ENCODE peak calls at places on chromosomes 5 and 9, in seven cellular contexts. W, B, H, Q, G, X and U are unnamed samples.

GRCh38 chr5:139417214-139417613 is 13.3 kb upstream of the SPATA24 start:
- DNase-seq in H (no peak), X (peak), B (no peak), W (no peak), Q (peak), G (no peak), U (no peak)

GRCh38 chr9:120866651-120867050 is 10.3 kb downstream of the PHF19 start:
- DNase-seq in B (no peak), X (no peak), G (no peak), W (no peak), Q (no peak), H (no peak), U (no peak)

GRCh38 chr5:139215176-139215975 is 17.2 kb upstream of the SIL1 start:
- DNase-seq in W (no peak), B (no peak), X (no peak), G (no peak), Q (no peak), H (no peak), U (no peak)

GRCh38 chr5:178553517-178553916 is 36.7 kb downstream of the COL23A1 start:
- DNase-seq in Q (no peak), X (no peak), G (no peak), W (no peak), H (no peak), B (no peak), U (no peak)

GRCh38 chr5:44952376-44952775 is 143.6 kb downstream of the MRPS30 start:
- DNase-seq in Q (no peak), W (peak), G (peak), H (no peak), B (peak), X (peak), U (no peak)

GRCh38 chr9:2411459-2412215 is 209.9 kb upstream of the VLDLR start:
- DNase-seq in H (no peak), G (no peak), X (peak), B (no peak), W (no peak), Q (no peak), U (no peak)

GRCh38 chr9:11618241-11618805 is 1005.5 kb upstream of the PTPRD start:
- DNase-seq in X (no peak), G (no peak), Q (no peak), W (peak), H (no peak), B (no peak), U (no peak)

GRCh38 chr9:35627575-35627974 is 9.4 kb upstream of the CD72 start:
- DNase-seq in X (no peak), Q (no peak), B (no peak), H (no peak), G (no peak), W (no peak), U (no peak)

GRCh38 chr5:654071-654778 is 38.9 kb downstream of the TPPP start:
- DNase-seq in H (no peak), Q (no peak), W (no peak), X (no peak), B (no peak), G (peak), U (no peak)

GRCh38 chr5:59587489-59588337 is 305.8 kb downstream of the PDE4D start:
- DNase-seq in G (peak), X (peak), W (peak), B (no peak), Q (peak), H (no peak), U (peak)

GRCh38 chr9:130010151-130010988 is 32.6 kb downstream of the FNBP1 start:
- DNase-seq in Q (no peak), W (no peak), H (no peak), X (no peak), B (no peak), G (no peak), U (no peak)

GRCh38 chr5:145362261-145362660 is 472.9 kb downstream of the PRELID2 start:
- DNase-seq in G (peak), Q (no peak), X (peak), W (no peak), B (no peak), H (no peak), U (no peak)

GRCh38 chr5:134116291-134116690 is 1.8 kb downstream of the TCF7 start:
- DNase-seq in W (no peak), Q (no peak), X (no peak), G (no peak), H (no peak), B (no peak), U (no peak)

GRCh38 chr5:61334224-61335196 is 2.5 kb downstream of the ZSWIM6 start:
- DNase-seq in Q (no peak), H (no peak), W (peak), B (no peak), X (peak), G (peak), U (no peak)

GRCh38 chr5:127910307-127910956 is 173.1 kb upstream of the SLC12A2 start:
- DNase-seq in H (no peak), W (no peak), B (no peak), G (no peak), X (no peak), Q (no peak), U (no peak)

GRCh38 chr9:111873901-111874300 is 22.7 kb upstream of the UGCG start:
- DNase-seq in B (no peak), H (no peak), X (peak), G (no peak), W (no peak), Q (no peak), U (no peak)

GRCh38 chr5:89012361-89012760 is 129.4 kb upstream of the MEF2C start:
- DNase-seq in X (peak), G (no peak), Q (no peak), B (no peak), W (no peak), H (no peak), U (no peak)

GRCh38 chr5:58366461-58366860 is 93.4 kb downstream of the PLK2 start:
- DNase-seq in X (peak), B (no peak), W (no peak), Q (no peak), G (peak), H (no peak), U (no peak)

GRCh38 chr9:72843525-72844439 is 109.1 kb downstream of the ALDH1A1 start:
- DNase-seq in B (no peak), H (no peak), X (no peak), Q (no peak), G (no peak), W (no peak), U (no peak)

GRCh38 chr9:16627967-16628366 is 242.5 kb downstream of the BNC2 start:
- DNase-seq in B (no peak), X (peak), G (peak), Q (no peak), W (peak), H (peak), U (no peak)

GRCh38 chr9:73807956-73808355 is 656.3 kb downstream of the ANXA1 start:
- DNase-seq in G (peak), B (no peak), X (no peak), H (no peak), Q (no peak), W (no peak), U (no peak)

GRCh38 chr5:150317048-150318003 is 14.6 kb upstream of the ARSI start:
- DNase-seq in Q (peak), W (peak), G (peak), H (no peak), B (no peak), X (peak), U (peak)

GRCh38 chr5:140363631-140364471 is 3.9 kb downstream of the SLC4A9 start:
- DNase-seq in X (no peak), G (no peak), W (no peak), B (no peak), H (no peak), Q (no peak), U (no peak)

GRCh38 chr9:77514886-77515711 is 133.0 kb downstream of the GNA14 start:
- DNase-seq in Q (no peak), H (peak), W (no peak), B (no peak), G (peak), X (peak), U (peak)

GRCh38 chr5:174294891-174295620 is 249.6 kb downstream of the NSG2 start:
- DNase-seq in W (no peak), H (no peak), Q (no peak), X (no peak), B (no peak), G (no peak), U (no peak)

GRCh38 chr9:2159521-2160417 is 144.6 kb downstream of the SMARCA2 start:
- DNase-seq in G (peak), B (peak), X (peak), W (no peak), H (no peak), Q (no peak), U (no peak)

GRCh38 chr5:121559832-121560231 is 291.9 kb upstream of the FTMT start:
- DNase-seq in B (no peak), H (no peak), G (no peak), Q (no peak), W (no peak), X (no peak), U (no peak)
- TF ChIP-seq CTCF in B (no peak), H (no peak), G (no peak), Q (no peak), W (no peak), X (no peak), U (no peak)

DNA sequence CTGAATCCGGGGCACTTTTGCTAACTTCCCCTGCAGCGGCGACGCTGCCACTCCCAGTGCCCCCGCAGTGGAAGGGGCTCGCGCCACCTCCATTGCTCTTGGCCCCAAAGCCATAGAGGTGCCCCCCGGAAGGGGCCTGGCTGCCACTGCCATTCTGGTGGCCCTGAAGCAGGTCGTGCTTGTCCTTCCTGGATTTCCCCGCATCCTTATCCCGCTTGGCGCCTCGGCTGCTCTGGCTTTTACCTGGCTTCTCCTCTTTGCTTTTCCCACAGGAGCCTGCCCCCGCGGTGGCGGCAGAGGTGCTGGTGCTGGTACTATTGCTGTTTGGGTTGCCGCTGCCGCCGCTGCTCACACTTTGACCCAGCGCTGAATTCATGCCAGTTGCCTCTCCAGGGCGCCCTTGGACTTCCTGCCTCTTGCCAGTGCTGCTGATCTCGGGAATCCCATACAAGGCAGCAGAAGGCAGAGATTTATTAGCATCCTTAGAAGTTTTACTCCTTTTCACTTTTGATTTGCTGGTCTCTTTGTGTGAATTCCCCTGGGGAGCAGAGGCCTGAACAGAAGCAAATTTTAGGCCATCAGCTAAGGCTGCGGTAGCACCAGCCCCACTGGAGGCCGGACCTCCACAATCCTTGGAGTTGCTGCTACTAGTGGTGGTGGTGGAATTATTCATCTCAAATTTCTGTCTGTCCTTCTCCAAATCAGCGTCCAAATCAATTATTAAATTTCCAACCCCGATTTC is 2.1 kb downstream of the ZNF608 start:
- DNase-seq in W (no peak), H (peak), X (no peak), G (peak), Q (peak), B (peak), U (peak)
- TF ChIP-seq CTCF in W (no peak), H (no peak), X (no peak), G (no peak), Q (no peak), B (peak), U (peak)

GRCh38 chr9:92808726-92809451 is 44.3 kb upstream of the BICD2 start:
- DNase-seq in Q (peak), H (peak), G (peak), X (peak), W (peak), B (peak), U (peak)
- TF ChIP-seq CTCF in Q (peak), H (no peak), G (peak), X (peak), W (peak), B (peak), U (no peak)

DNA sequence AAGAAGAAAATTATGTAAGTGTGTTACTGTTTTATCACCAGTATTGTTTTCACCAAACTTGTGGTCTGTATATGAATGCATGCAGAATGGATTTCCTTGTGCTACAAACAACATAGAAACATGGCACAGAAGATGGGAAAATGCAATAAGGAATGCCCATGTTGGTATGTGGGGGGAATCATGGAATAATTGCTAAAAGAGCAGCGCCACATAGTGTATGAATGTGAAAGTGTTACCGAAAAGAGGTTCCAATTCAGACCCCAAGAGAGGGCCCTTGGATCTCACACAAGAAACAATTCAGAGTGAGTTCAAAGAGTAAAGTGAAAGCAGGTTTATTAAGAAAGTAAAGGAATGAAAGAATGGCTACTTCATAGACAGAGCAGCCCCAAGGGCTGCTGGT is 26.4 kb upstream of the TYRP1 start:
- DNase-seq in X (no peak), B (no peak), G (no peak), H (no peak), Q (no peak), W (no peak), U (no peak)
- TF ChIP-seq CTCF in X (no peak), B (peak), G (peak), H (no peak), Q (no peak), W (peak), U (no peak)

GRCh38 chr9:21583628-21584027 is 101.5 kb upstream of the IFNE start:
- DNase-seq in H (no peak), B (no peak), G (no peak), X (no peak), Q (no peak), W (no peak), U (no peak)
- TF ChIP-seq CTCF in H (no peak), B (no peak), G (no peak), X (no peak), Q (no peak), W (no peak), U (no peak)

DNA sequence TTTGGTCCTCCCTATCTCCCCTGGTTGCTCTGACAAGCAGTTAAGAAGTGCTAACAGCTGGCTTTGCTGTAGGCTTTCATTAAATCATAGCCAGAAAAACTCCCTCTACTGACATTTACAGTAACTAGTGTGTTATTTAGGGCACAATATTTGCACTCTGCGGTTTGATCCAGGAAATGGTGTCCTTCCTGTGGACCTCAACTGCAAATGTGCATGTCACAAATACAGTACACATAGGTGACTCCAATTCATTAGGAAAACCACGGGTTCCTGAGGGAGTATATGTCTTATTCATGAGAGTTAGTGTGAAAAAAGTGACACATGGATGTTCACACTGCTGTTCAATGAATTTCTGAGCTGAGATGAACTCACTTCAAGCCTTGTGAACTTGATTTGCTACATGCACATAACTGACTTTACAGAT is 281.6 kb downstream of the EFNA5 start:
- DNase-seq in Q (no peak), H (no peak), G (peak), B (peak), W (no peak), X (peak), U (no peak)
- TF ChIP-seq CTCF in Q (no peak), H (no peak), G (no peak), B (peak), W (peak), X (no peak), U (no peak)

GRCh38 chr5:6166698-6167394 is 211.5 kb downstream of the MED10 start:
- DNase-seq in Q (no peak), X (no peak), B (peak), W (no peak), G (no peak), H (no peak), U (no peak)
- TF ChIP-seq CTCF in Q (no peak), X (no peak), B (peak), W (no peak), G (no peak), H (no peak), U (no peak)

GRCh38 chr5:132089363-132089762 is 15.8 kb downstream of the CSF2 start:
- DNase-seq in W (no peak), Q (no peak), H (no peak), G (no peak), B (no peak), X (no peak), U (no peak)
- TF ChIP-seq CTCF in W (no peak), Q (no peak), H (no peak), G (no peak), B (no peak), X (no peak), U (no peak)

GRCh38 chr9:36985769-36986547 is 48.1 kb downstream of the PAX5 start:
- DNase-seq in B (no peak), W (peak), X (no peak), G (no peak), Q (no peak), H (no peak), U (no peak)

GRCh38 chr9:36974731-36975130 is 59.3 kb downstream of the PAX5 start:
- DNase-seq in W (no peak), B (no peak), G (no peak), Q (no peak), H (no peak), X (no peak), U (no peak)

GRCh38 chr9:36985061-36985768 is 48.9 kb downstream of the PAX5 start:
- DNase-seq in W (no peak), X (no peak), H (no peak), B (no peak), Q (no peak), G (no peak), U (no peak)

GRCh38 chr9:36976371-36977030 is 57.6 kb downstream of the PAX5 start:
- DNase-seq in Q (no peak), W (no peak), H (no peak), G (peak), X (no peak), B (no peak), U (no peak)

GRCh38 chr9:36980148-36980974 is 53.7 kb downstream of the PAX5 start:
- DNase-seq in W (peak), B (peak), Q (no peak), X (no peak), G (no peak), H (no peak), U (no peak)
- TF ChIP-seq CTCF in W (no peak), B (peak), Q (no peak), X (no peak), G (no peak), H (no peak), U (no peak)